ENCODE peak calls at places on chromosomes 12 and 14, in ten cellular contexts. N is NAMALWA; E is mucosa of descending colon; Q is left cardiac atrium; T is bronchial epithelial cell; U is occipital lobe; I is GM04504; A is activated naive CD4-positive, alpha-beta T cell treated with anti-CD3 and anti-CD28 coated beads, Interleukin-2, amount 10 ng/mL, durations not matched to agents 7 days and 5 days; W is skeletal muscle cell; Y is EL. Z is an unnamed sample.

GRCh38 chr14:92207012-92207927 is 85.5 kb downstream of the CPSF2 start:
- DNase-seq in N (no peak), E (no peak), Q (no peak), T (no peak), U (no peak), I (no peak), A (no peak), W (no peak), Y (no peak), Z (no peak)

GRCh38 chr14:21073921-21074320 is 3.8 kb downstream of the ARHGEF40 start:
- DNase-seq in N (no peak), E (no peak), Q (no peak), T (no peak), U (no peak), I (no peak), A (no peak), W (no peak), Y (no peak), Z (no peak)

GRCh38 chr12:94766397-94766796 is 116.0 kb upstream of the TMCC3 start:
- DNase-seq in N (no peak), E (no peak), Q (no peak), T (no peak), U (no peak), I (no peak), A (no peak), W (no peak), Y (no peak), Z (no peak)

GRCh38 chr14:92638266-92638665 is 110.2 kb downstream of the LGMN start:
- DNase-seq in N (no peak), E (no peak), Q (no peak), T (no peak), U (no peak), I (no peak), A (no peak), W (no peak), Y (no peak), Z (no peak)

GRCh38 chr12:48969160-48969771 is 2.3 kb downstream of the WNT10B start:
- DNase-seq in N (no peak), E (no peak), Q (no peak), T (no peak), U (no peak), I (no peak), A (no peak), W (no peak), Y (no peak), Z (no peak)

GRCh38 chr14:20782280-20782890 is 1.3 kb downstream of the RNASE6 start:
- DNase-seq in N (peak; percentile 15), E (no peak), Q (no peak), T (no peak), U (no peak), I (no peak), A (peak; percentile 33), W (no peak), Y (no peak), Z (no peak)

GRCh38 chr12:38350342-38351181 is 34.0 kb downstream of the ALG10B start:
- DNase-seq in N (peak; percentile 2), E (no peak), Q (no peak), T (no peak), U (no peak), I (no peak), A (no peak), W (no peak), Y (no peak), Z (no peak)

GRCh38 chr12:12723681-12724420 is 6.7 kb downstream of the CDKN1B start:
- DNase-seq in N (peak; percentile 59), E (peak; percentile 68), Q (peak; percentile 47), T (peak; percentile 7), U (no peak), I (no peak), A (peak; percentile 55), W (no peak), Y (peak; percentile 41), Z (no peak)

GRCh38 chr12:34401659-34402227 is 379.4 kb downstream of the ALG10 start:
- DNase-seq in N (no peak), E (peak; percentile 42), Q (peak; percentile 10), T (no peak), U (no peak), I (no peak), A (no peak), W (no peak), Y (no peak), Z (no peak)

GRCh38 chr12:106058256-106059182 is 80.2 kb downstream of the NUAK1 start:
- DNase-seq in N (no peak), E (no peak), Q (no peak), T (peak; percentile 73), U (no peak), I (peak; percentile 50), A (no peak), W (no peak), Y (peak; percentile 71), Z (no peak)

GRCh38 chr12:14716848-14717444 is 20.5 kb upstream of the GUCY2C start:
- DNase-seq in N (peak; percentile 82), E (no peak), Q (no peak), T (peak; percentile 57), U (no peak), I (peak; percentile 11), A (peak; percentile 64), W (no peak), Y (peak; percentile 51), Z (peak; percentile 13)

GRCh38 chr14:104746951-104747481 is 5.9 kb upstream of the SIVA1 start:
- DNase-seq in N (no peak), E (peak; percentile 50), Q (no peak), T (peak; percentile 92), U (no peak), I (no peak), A (no peak), W (no peak), Y (no peak), Z (no peak)

GRCh38 chr12:58803893-58804292 is 116.4 kb downstream of the LRIG3 start:
- DNase-seq in N (no peak), E (no peak), Q (no peak), T (peak; percentile 84), U (peak; percentile 29), I (peak; percentile 60), A (no peak), W (peak; percentile 86), Y (peak; percentile 75), Z (peak; percentile 51)

GRCh38 chr12:20144341-20144740 is 224.0 kb upstream of the PDE3A start:
- DNase-seq in N (no peak), E (no peak), Q (no peak), T (no peak), U (no peak), I (no peak), A (no peak), W (no peak), Y (no peak), Z (no peak)

GRCh38 chr14:82067221-82067620 is 533.6 kb upstream of the SEL1L start:
- DNase-seq in N (no peak), E (no peak), Q (no peak), T (no peak), U (no peak), I (no peak), A (no peak), W (no peak), Y (no peak), Z (no peak)

GRCh38 chr12:78865297-78865955 is 852 bp downstream of the SYT1 start:
- DNase-seq in N (no peak), E (no peak), Q (no peak), T (no peak), U (no peak), I (no peak), A (no peak), W (no peak), Y (no peak), Z (no peak)

GRCh38 chr12:32947203-32947795 is 50.7 kb upstream of the PKP2 start:
- DNase-seq in N (peak; percentile 41), E (no peak), Q (no peak), T (peak; percentile 44), U (no peak), I (no peak), A (no peak), W (no peak), Y (no peak), Z (no peak)

GRCh38 chr12:52003016-52003550 is 3.7 kb upstream of the TAMALIN start:
- DNase-seq in N (no peak), E (no peak), Q (no peak), T (no peak), U (no peak), I (no peak), A (no peak), W (no peak), Y (no peak), Z (no peak)

GRCh38 chr12:9347328-9348127 is 139.3 kb upstream of the PZP start:
- DNase-seq in N (no peak), E (no peak), Q (no peak), T (peak; percentile 98), U (no peak), I (no peak), A (no peak), W (peak; percentile 13), Y (peak; percentile 69), Z (no peak)

GRCh38 chr14:60090864-60091519 is 731 bp upstream of the PCNX4 start:
- DNase-seq in N (peak; percentile 46), E (no peak), Q (peak; percentile 63), T (peak; percentile 51), U (no peak), I (peak; percentile 46), A (peak; percentile 35), W (peak; percentile 49), Y (peak; percentile 67), Z (peak; percentile 56)

GRCh38 chr12:5499566-5500325 is 67.8 kb downstream of the NTF3 start:
- DNase-seq in N (no peak), E (no peak), Q (no peak), T (no peak), U (no peak), I (peak; percentile 93), A (no peak), W (peak; percentile 14), Y (peak; percentile 95), Z (no peak)

GRCh38 chr12:122250047-122250446 is 16.2 kb downstream of the VPS33A start:
- DNase-seq in N (no peak), E (no peak), Q (no peak), T (no peak), U (no peak), I (no peak), A (no peak), W (no peak), Y (no peak), Z (no peak)

GRCh38 chr14:100549834-100550625 is 37.2 kb downstream of the BEGAIN start:
- DNase-seq in N (no peak), E (no peak), Q (no peak), T (no peak), U (no peak), I (no peak), A (no peak), W (no peak), Y (no peak), Z (no peak)

GRCh38 chr14:61188936-61189808 is 92.0 kb downstream of the TMEM30B start:
- DNase-seq in N (no peak), E (peak; percentile 57), Q (peak; percentile 71), T (peak; percentile 50), U (no peak), I (no peak), A (peak; percentile 46), W (peak; percentile 31), Y (peak; percentile 58), Z (peak; percentile 90)

GRCh38 chr14:106564058-106564643 is 1037.8 kb downstream of the TMEM121 start:
- DNase-seq in N (peak; percentile 69), E (no peak), Q (no peak), T (no peak), U (no peak), I (no peak), A (peak; percentile 80), W (no peak), Y (no peak), Z (no peak)

GRCh38 chr12:48832321-48833060 is 14.2 kb downstream of the CACNB3 start:
- DNase-seq in N (no peak), E (no peak), Q (no peak), T (no peak), U (no peak), I (no peak), A (no peak), W (no peak), Y (no peak), Z (no peak)

Z was measured in smooth muscle cell of the brain vasculature.